ENCODE peak calls at places on chromosomes 5 and 9, in five cellular contexts. I is A549, M is K562, N is GM23338, P is HepG2. Q is an unnamed sample.

GRCh38 chr5:56327810-56328209 is 94.7 kb upstream of the ANKRD55 start:
- DNase-seq in I (no peak), M (no peak), P (no peak), N (no peak), Q (peak)

GRCh38 chr5:109836280-109836679 is 146.6 kb downstream of the MAN2A1 start:
- DNase-seq in N (peak), P (no peak), I (no peak), M (no peak), Q (no peak)

GRCh38 chr5:20678814-20679298 is 690.9 kb upstream of the CDH18 start:
- DNase-seq in N (no peak), M (no peak), I (peak), P (no peak), Q (no peak)

GRCh38 chr9:82764270-82764669 is 298.7 kb downstream of the RASEF start:
- DNase-seq in P (no peak), M (no peak), N (no peak), I (no peak), Q (no peak)

GRCh38 chr5:91541696-91542095 is 158.6 kb upstream of the ARRDC3 start:
- DNase-seq in P (no peak), N (no peak), M (no peak), I (peak), Q (no peak)

GRCh38 chr5:56129288-56129687 is 103.8 kb downstream of the ANKRD55 start:
- DNase-seq in M (no peak), P (no peak), I (no peak), N (no peak), Q (no peak)

GRCh38 chr5:6328173-6328572 is 50.2 kb downstream of the MED10 start:
- DNase-seq in P (peak), I (peak), M (peak), N (peak), Q (no peak)

GRCh38 chr5:14713476-14714384 is 49.2 kb downstream of the OTULIN start:
- DNase-seq in N (no peak), P (no peak), I (no peak), M (no peak), Q (no peak)

GRCh38 chr9:14170392-14170931 is 143.5 kb downstream of the NFIB start:
- DNase-seq in I (no peak), P (no peak), M (no peak), N (no peak), Q (no peak)

GRCh38 chr5:33445808-33446207 is 5.0 kb downstream of the TARS1 start:
- DNase-seq in P (no peak), I (no peak), N (no peak), M (no peak), Q (no peak)

GRCh38 chr9:106648799-106649198 is 214.2 kb upstream of the ZNF462 start:
- DNase-seq in I (no peak), N (peak), P (no peak), M (no peak), Q (no peak)

GRCh38 chr5:73948720-73949119 is 322.7 kb downstream of the ARHGEF28 start:
- DNase-seq in N (no peak), M (no peak), P (no peak), I (no peak), Q (no peak)

GRCh38 chr9:101381118-101381517 is 3.7 kb downstream of the BAAT start:
- DNase-seq in M (no peak), P (no peak), N (no peak), I (no peak), Q (no peak)

GRCh38 chr5:115389074-115389798 is 92.8 kb upstream of the CCDC112 start:
- DNase-seq in P (no peak), N (no peak), I (no peak), M (no peak), Q (no peak)

GRCh38 chr9:137606005-137606601 is 617 bp downstream of the ARRDC1 start:
- DNase-seq in I (no peak), N (peak), M (no peak), P (no peak), Q (no peak)

GRCh38 chr5:135433626-135434426 is 13.3 kb downstream of the DCANP1 start:
- DNase-seq in M (peak), P (peak), I (no peak), N (peak), Q (no peak)

GRCh38 chr9:136653323-136654064 is 9.2 kb upstream of the EGFL7 start:
- DNase-seq in N (no peak), M (no peak), P (no peak), I (no peak), Q (no peak)

GRCh38 chr9:3676766-3677165 is 151.0 kb upstream of the RFX3 start:
- DNase-seq in P (no peak), N (no peak), M (no peak), I (no peak), Q (no peak)

GRCh38 chr5:176360894-176361436 is 599 bp downstream of the KIAA1191 start:
- DNase-seq in N (peak), I (no peak), M (no peak), P (no peak), Q (no peak)

GRCh38 chr9:23672121-23672520 is 153.9 kb downstream of the ELAVL2 start:
- DNase-seq in N (no peak), M (no peak), P (no peak), I (no peak), Q (no peak)

GRCh38 chr9:126781717-126782388 is 23.0 kb upstream of the ZBTB43 start:
- DNase-seq in M (peak), I (peak), N (peak), P (peak), Q (no peak)

GRCh38 chr5:10343486-10343885 is 10.0 kb upstream of the MARCHF6 start:
- DNase-seq in P (no peak), I (no peak), N (no peak), M (no peak), Q (no peak)

GRCh38 chr9:79127661-79128060 is 444.1 kb upstream of the TLE4 start:
- DNase-seq in P (no peak), N (no peak), I (no peak), M (no peak), Q (no peak)

GRCh38 chr5:126384985-126385384 is 38.2 kb upstream of the GRAMD2B start:
- DNase-seq in M (no peak), N (no peak), P (no peak), I (no peak), Q (no peak)

GRCh38 chr9:135785013-135785575 is 83.1 kb downstream of the KCNT1 start:
- DNase-seq in N (no peak), I (no peak), P (no peak), M (no peak), Q (no peak)

GRCh38 chr5:96288845-96289185 is 144.2 kb downstream of the PCSK1 start:
- DNase-seq in N (no peak), M (no peak), I (no peak), P (peak), Q (no peak)

GRCh38 chr5:175517824-175518450 is 39.6 kb downstream of the SFXN1 start:
- DNase-seq in N (no peak), I (no peak), P (no peak), M (peak), Q (no peak)

GRCh38 chr9:38318755-38319495 is 73.6 kb upstream of the ALDH1B1 start:
- DNase-seq in N (no peak), I (peak), P (no peak), M (no peak), Q (peak)

GRCh38 chr9:136576269-136576626 is 30.4 kb upstream of the NOTCH1 start:
- DNase-seq in M (no peak), I (peak), P (no peak), N (no peak), Q (no peak)

DNA sequence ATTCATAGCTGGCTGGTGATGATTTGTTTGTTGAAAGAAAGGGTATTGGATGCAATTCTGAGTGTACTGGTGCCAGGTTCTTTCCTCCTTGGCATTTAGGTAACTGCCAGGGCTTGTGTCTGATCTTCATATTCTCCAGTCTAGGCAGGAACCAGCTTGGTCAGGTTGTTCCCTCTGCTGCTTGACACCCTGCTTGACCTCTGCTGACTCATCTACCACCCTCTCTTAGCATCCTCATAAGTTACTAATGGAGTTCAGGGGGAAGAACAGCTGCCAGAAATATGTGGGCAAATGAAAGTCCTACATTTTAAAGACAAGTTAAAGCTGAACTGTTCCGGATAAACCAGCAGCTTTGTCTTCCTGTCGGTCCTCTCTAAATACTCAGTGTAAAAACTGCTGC is 116.1 kb upstream of the TNC start:
- DNase-seq in M (no peak), I (peak), P (no peak), N (no peak), Q (no peak)
- TF ChIP-seq JUNB in M (no peak), I (no peak), P (no peak), N (no peak), Q (no peak)

DNA sequence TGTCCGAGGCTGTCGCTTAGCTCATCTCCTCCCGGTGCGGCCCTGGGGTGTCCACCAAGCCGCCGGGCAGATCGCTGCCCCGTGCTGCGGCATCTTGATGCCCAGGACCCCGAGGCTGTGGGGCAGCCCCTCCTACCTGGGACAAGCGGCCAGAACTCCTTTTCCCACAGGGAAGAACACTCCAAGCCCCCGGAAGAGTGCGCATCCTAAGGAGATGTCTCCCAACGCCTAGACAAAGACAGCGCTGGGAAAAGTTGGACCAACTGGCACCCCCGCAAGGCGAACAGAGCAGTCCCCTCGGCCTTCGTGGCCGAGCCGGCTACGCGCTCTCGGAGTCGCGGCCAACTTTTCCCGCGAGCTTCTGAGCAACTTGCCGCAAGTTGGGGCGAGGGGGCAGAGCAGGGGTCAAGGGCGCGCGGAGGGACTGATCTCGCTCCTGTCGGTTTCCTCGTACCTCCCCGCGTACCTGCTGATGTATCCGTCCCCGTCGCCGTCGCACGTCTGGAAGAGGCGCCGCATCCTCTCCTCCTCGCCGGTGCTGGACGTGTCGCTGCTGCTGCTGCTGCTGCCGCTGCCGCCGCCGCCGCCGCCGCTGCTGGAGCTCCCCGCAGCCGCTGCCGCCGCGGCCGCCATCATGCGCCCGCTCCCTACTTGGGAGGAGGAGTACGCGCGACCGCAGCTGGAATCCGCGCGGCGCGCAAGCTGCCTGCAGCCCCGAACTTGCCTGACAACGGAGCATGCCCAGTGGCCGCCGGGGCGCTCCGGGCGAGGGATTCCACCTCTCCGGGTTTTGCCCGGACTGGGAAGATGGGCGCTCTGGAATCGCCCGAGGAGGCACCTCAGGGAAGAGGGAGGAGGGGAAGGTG is at the start of gene MCC:
- DNase-seq in I (peak), M (no peak), N (peak), P (peak), Q (no peak)
- TF ChIP-seq JUNB in I (no peak), M (no peak), N (no peak), P (no peak), Q (no peak)

DNA sequence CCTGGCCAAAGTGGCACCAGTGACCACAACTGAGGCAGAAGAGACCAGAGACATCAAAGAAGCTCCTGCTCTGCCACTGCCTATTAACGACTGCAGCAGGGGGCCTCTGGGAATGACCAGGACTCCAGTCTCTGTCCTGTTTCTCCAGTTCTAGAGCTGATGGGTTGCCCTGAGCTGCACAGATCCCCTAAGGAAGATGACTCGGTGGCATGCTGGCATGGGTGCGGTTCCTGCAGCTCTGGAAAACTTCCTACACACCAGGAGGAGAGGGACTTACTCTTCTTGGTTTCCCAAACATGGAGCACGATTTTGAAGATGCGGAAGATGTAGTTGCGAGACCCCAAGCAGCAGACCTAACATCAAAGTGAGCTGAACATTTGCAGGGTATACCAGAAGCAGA is 2.7 kb downstream of the SLIT3 start:
- DNase-seq in M (no peak), N (no peak), I (no peak), P (no peak), Q (no peak)
- TF ChIP-seq JUNB in M (no peak), N (no peak), I (no peak), P (no peak), Q (no peak)

GRCh38 chr9:76216161-76216649 is 178.0 kb downstream of the RFK start:
- DNase-seq in I (peak), P (no peak), M (no peak), N (no peak), Q (no peak)

GRCh38 chr9:76218868-76219462 is 175.3 kb downstream of the RFK start:
- DNase-seq in P (no peak), I (no peak), N (peak), M (no peak), Q (no peak)

GRCh38 chr9:76218151-76218867 is 175.9 kb downstream of the RFK start:
- DNase-seq in N (no peak), M (no peak), P (no peak), I (no peak), Q (no peak)

GRCh38 chr9:76215066-76215465 is 179.2 kb downstream of the RFK start:
- DNase-seq in M (no peak), P (no peak), I (peak), N (no peak), Q (no peak)

GRCh38 chr9:76213751-76214150 is 180.5 kb downstream of the RFK start:
- DNase-seq in I (no peak), M (no peak), N (no peak), P (no peak), Q (no peak)
- TF ChIP-seq JUNB in I (no peak), M (no peak), N (no peak), P (no peak), Q (no peak)

GRCh38 chr5:98997000-98997399 is 68.2 kb upstream of the CHD1 start:
- DNase-seq in P (peak), I (peak), M (no peak), N (no peak), Q (no peak)
- TF ChIP-seq JUNB in P (no peak), I (no peak), M (no peak), N (no peak), Q (no peak)

DNA sequence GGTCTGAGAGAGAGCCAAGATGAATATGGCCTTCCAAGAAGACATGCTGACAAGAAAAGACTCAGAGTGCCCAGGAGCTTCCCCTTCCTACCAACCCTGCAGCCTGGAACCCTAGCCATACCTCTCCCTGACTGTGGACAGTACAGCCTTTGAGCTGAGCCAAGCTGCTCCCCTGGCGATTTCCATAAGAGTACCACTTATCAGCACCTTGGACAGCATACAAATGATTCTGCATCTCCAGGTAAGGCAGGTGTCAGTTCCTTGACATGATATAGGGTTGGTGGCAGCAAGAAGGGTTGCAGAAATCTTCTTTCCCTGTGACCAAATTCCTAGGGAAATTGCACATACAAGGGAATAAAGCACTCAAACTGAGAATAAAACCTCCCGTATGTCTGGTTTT is 58.3 kb downstream of the MFAP3 start:
- DNase-seq in I (no peak), P (peak), M (peak), N (peak), Q (no peak)
- TF ChIP-seq JUNB in I (no peak), P (no peak), M (no peak), N (no peak), Q (no peak)

GRCh38 chr9:68747043-68747533 is 42.0 kb downstream of the PIP5K1B start:
- DNase-seq in I (no peak), N (no peak), M (peak), P (no peak), Q (no peak)
- TF ChIP-seq JUNB in I (no peak), N (no peak), M (no peak), P (no peak), Q (no peak)

GRCh38 chr9:69542942-69543704 is 129.0 kb downstream of the APBA1 start:
- DNase-seq in M (no peak), I (no peak), N (peak), P (no peak), Q (no peak)
- TF ChIP-seq JUNB in M (no peak), I (no peak), N (no peak), P (no peak), Q (no peak)

GRCh38 chr5:29697786-29698414 is 1495.6 kb upstream of the CDH6 start:
- DNase-seq in M (no peak), I (peak), N (peak), P (peak), Q (no peak)
- TF ChIP-seq JUNB in M (no peak), I (no peak), N (no peak), P (no peak), Q (no peak)